ENCODE peak calls at places on chromosomes 1 and 21, in four cellular contexts. J is NAMALWA, W is PC-3, R is neural progenitor cell. U is an unnamed sample.

GRCh38 chr1:228902781-228903572 is 167.7 kb downstream of the RHOU start:
- DNase-seq in J (no peak), W (peak; percentile 99), R (no peak), U (no peak)

GRCh38 chr1:183630748-183631147 is 4.8 kb downstream of the ARPC5 start:
- DNase-seq in J (no peak), W (peak; percentile 37), R (no peak), U (no peak)

GRCh38 chr1:119228318-119228717 is 87.9 kb upstream of the WARS2 start:
- DNase-seq in J (no peak), W (no peak), R (no peak), U (no peak)

GRCh38 chr1:211522804-211523203 is 30.8 kb upstream of the RD3 start:
- DNase-seq in J (no peak), W (no peak), R (no peak), U (no peak)

GRCh38 chr1:205545001-205545919 is 40.8 kb downstream of the CDK18 start:
- DNase-seq in J (no peak), W (peak; percentile 69), R (no peak), U (no peak)

GRCh38 chr1:216847385-216848036 is 124.3 kb upstream of the ESRRG start:
- DNase-seq in J (no peak), W (peak; percentile 23), R (no peak), U (no peak)

GRCh38 chr21:46284077-46284644 is 1.2 kb downstream of the MCM3AP start:
- DNase-seq in J (no peak), W (peak; percentile 42), R (no peak), U (no peak)

GRCh38 chr1:198540580-198540979 is at the start of gene ATP6V1G3:
- DNase-seq in J (no peak), W (peak; percentile 8), R (no peak), U (no peak)

GRCh38 chr1:87334351-87335174 is 5.9 kb downstream of the LMO4 start:
- DNase-seq in J (peak; percentile 58), W (peak; percentile 17), R (peak; percentile 83), U (peak; percentile 30)

GRCh38 chr1:75999034-75999433 is 66.8 kb upstream of the ASB17 start:
- DNase-seq in J (no peak), W (no peak), R (no peak), U (no peak)

GRCh38 chr1:18619467-18619835 is 11.2 kb upstream of the PAX7 start:
- DNase-seq in J (no peak), W (no peak), R (no peak), U (no peak)

GRCh38 chr21:43954042-43954441 is 58.1 kb upstream of the TRAPPC10 start:
- DNase-seq in J (no peak), W (no peak), R (no peak), U (no peak)

GRCh38 chr1:160954158-160955104 is at the start of gene ITLN2:
- DNase-seq in J (peak; percentile 87), W (peak; percentile 68), R (peak; percentile 78), U (peak; percentile 77)

GRCh38 chr21:37712204-37712934 is 203.9 kb downstream of the KCNJ6 start:
- DNase-seq in J (peak; percentile 86), W (peak; percentile 79), R (peak; percentile 84), U (peak; percentile 68)

GRCh38 chr1:64543831-64544230 is 73.9 kb downstream of the CACHD1 start:
- DNase-seq in J (no peak), W (no peak), R (no peak), U (no peak)

GRCh38 chr1:61224609-61225008 is 142.2 kb downstream of the NFIA start:
- DNase-seq in J (no peak), W (no peak), R (no peak), U (no peak)

GRCh38 chr21:22691643-22692042 is 1693.4 kb downstream of the NCAM2 start:
- DNase-seq in J (no peak), W (no peak), R (no peak), U (no peak)

GRCh38 chr21:24208562-24209260 is 1398.6 kb downstream of the MRPL39 start:
- DNase-seq in J (no peak), W (no peak), R (no peak), U (no peak)

GRCh38 chr21:44356636-44357035 is 3.2 kb downstream of the TRPM2 start:
- DNase-seq in J (no peak), W (no peak), R (no peak), U (no peak)

GRCh38 chr21:39159342-39160063 is 23.7 kb downstream of the PSMG1 start:
- DNase-seq in J (no peak), W (no peak), R (no peak), U (peak; percentile 10)

GRCh38 chr1:6960291-6960758 is 175.1 kb downstream of the CAMTA1 start:
- DNase-seq in J (no peak), W (peak; percentile 96), R (no peak), U (no peak)